ENCODE peak calls at places on chromosomes 11 and 22, in six cellular contexts. K is AG10803, R is ovary, W is BJ, J is spleen, C is psoas muscle. N is an unnamed sample.

GRCh38 chr11:11263238-11264030 is 89.6 kb downstream of the CSNK2A3 start:
- DNase-seq in W (no peak), K (no peak), R (no peak), J (no peak), C (no peak), N (peak)

GRCh38 chr11:44192015-44192380 is 96.5 kb downstream of the EXT2 start:
- DNase-seq in R (no peak), W (no peak), J (no peak), K (no peak), C (no peak), N (no peak)

GRCh38 chr11:131423715-131424114 is 53.3 kb downstream of the NTM start:
- DNase-seq in K (peak), W (no peak), J (no peak), R (no peak), C (no peak), N (no peak)

GRCh38 chr11:67278939-67279588 is 10.0 kb upstream of the ANKRD13D start:
- DNase-seq in W (no peak), K (no peak), R (no peak), C (peak), J (peak), N (no peak)

GRCh38 chr11:60872124-60872951 is 5.0 kb downstream of the ZP1 start:
- DNase-seq in W (no peak), K (peak), R (peak), J (peak), C (peak), N (peak)

GRCh38 chr11:70420008-70420464 is 21.7 kb downstream of the CTTN start:
- DNase-seq in K (no peak), W (no peak), C (no peak), J (no peak), R (peak), N (no peak)

GRCh38 chr22:29205598-29206371 is at the start of gene EMID1:
- DNase-seq in K (no peak), C (peak), J (peak), R (peak), W (no peak), N (no peak)

GRCh38 chr11:72579816-72580647 is 94.2 kb downstream of the PDE2A start:
- DNase-seq in J (no peak), W (no peak), R (no peak), K (no peak), C (no peak), N (no peak)

GRCh38 chr11:65438257-65439151 is 15.9 kb downstream of the NEAT1 start:
- DNase-seq in R (no peak), K (peak), J (no peak), C (no peak), W (no peak), N (no peak)

GRCh38 chr22:31923166-31923565 is 21.2 kb upstream of the YWHAH start:
- DNase-seq in W (no peak), J (no peak), R (no peak), K (no peak), C (peak), N (no peak)

GRCh38 chr11:102614485-102614884 is 10.6 kb downstream of the MMP20 start:
- DNase-seq in C (no peak), W (no peak), J (no peak), K (no peak), R (no peak), N (no peak)

GRCh38 chr22:36467042-36467810 is 14.2 kb downstream of the TXN2 start:
- DNase-seq in R (no peak), J (no peak), W (no peak), C (peak), K (peak), N (no peak)

GRCh38 chr22:42757475-42757874 is 36.8 kb upstream of the A4GALT start:
- DNase-seq in J (no peak), C (no peak), W (no peak), R (no peak), K (no peak), N (no peak)

GRCh38 chr11:45436118-45436517 is 150.0 kb upstream of the SYT13 start:
- DNase-seq in K (no peak), J (no peak), C (no peak), W (no peak), R (no peak), N (no peak)

GRCh38 chr11:126214446-126215240 is 3.1 kb downstream of the FAM118B start:
- DNase-seq in R (no peak), K (no peak), C (no peak), W (no peak), J (no peak), N (no peak)

GRCh38 chr11:133047036-133047800 is 485.1 kb downstream of the OPCML start:
- DNase-seq in C (no peak), K (peak), R (no peak), W (no peak), J (no peak), N (no peak)

GRCh38 chr11:10646005-10646404 is 47.5 kb downstream of the IRAG1 start:
- DNase-seq in W (no peak), K (no peak), J (no peak), R (no peak), C (no peak), N (no peak)

GRCh38 chr11:108609681-108610080 is 16.1 kb upstream of the EXPH5 start:
- DNase-seq in W (no peak), R (no peak), K (peak), J (no peak), C (no peak), N (no peak)

GRCh38 chr11:83156996-83157754 is at the start of gene PCF11:
- DNase-seq in R (no peak), W (no peak), C (no peak), J (no peak), K (no peak), N (no peak)

GRCh38 chr11:13169709-13170108 is 107.9 kb upstream of the BMAL1 start:
- DNase-seq in W (peak), J (no peak), C (no peak), R (no peak), K (peak), N (peak)

GRCh38 chr11:848380-848931 is 5.8 kb downstream of the TSPAN4 start:
- DNase-seq in J (peak), C (no peak), R (peak), K (no peak), W (no peak), N (no peak)
- H3K4me3 ChIP-seq in J (peak), C (no peak), R (no peak), K (no peak), W (no peak), N (no peak)

GRCh38 chr22:22902247-22902962 is 14.8 kb downstream of the IGLL5 start:
- DNase-seq in R (no peak), W (no peak), K (no peak), C (no peak), J (peak), N (no peak)
- TF ChIP-seq CTCF in R (no peak), W (no peak), K (no peak), C (no peak), J (no peak), N (no peak)

DNA sequence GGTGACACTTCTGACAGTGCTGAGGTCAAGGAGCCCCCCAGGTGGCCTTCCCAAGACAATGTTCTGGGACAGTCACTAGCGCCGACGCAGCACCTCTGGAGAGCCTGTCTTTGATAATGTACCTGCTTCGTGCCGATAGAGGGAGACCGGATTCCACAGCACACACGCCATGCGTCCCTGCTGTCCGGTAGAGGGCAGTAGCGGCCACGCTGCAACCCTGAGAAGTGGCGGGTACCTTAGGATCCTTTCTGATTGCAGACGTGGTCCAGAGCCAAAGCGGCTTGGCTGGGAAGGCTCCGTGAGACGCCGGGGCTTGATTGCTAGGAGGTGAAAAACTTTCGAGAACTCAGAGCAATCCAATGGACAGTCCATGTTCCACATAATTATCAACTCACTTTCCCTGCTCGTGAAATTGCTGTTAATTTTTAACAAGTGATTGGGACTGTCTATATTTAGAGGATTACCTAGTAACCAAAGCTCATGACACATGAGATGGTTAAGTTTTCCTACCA is 11.4 kb upstream of the BARX2 start:
- DNase-seq in J (peak), C (peak), R (peak), K (peak), W (peak), N (peak)
- H3K4me3 ChIP-seq in J (no peak), C (peak), R (no peak), K (no peak), W (no peak), N (no peak)

GRCh38 chr11:36155770-36156485 is 133.3 kb downstream of the COMMD9 start:
- DNase-seq in W (no peak), R (no peak), C (no peak), K (peak), J (no peak), N (no peak)
- TF ChIP-seq CTCF in W (no peak), R (no peak), C (no peak), K (peak), J (no peak), N (no peak)

DNA sequence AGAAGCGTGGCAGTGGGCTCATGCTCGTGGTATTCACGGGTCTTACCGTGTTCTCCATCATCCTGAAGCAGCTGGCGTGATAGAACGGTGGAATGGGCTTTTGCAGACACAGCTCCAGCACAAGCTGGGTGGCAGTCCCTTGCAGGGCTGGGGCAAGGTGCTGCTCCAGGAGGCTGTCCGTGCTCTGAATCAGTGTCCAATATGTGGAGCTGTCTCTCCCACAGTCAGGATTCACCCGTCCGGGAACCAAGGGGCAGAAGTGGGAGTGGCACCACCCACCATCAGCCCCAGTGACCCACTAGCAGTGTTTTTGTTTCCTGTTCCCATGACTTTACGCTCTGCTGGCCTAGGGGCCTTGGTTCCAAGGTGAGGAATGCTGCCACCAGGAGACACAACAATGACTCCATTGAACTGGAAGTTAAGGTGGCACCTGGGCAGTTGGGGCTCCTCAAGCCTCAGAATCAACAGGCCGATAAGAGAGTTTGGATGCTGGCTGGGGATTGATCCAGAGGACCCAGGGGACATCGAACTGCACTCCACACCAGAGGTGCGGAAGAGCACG is 16.9 kb upstream of the CD81 start:
- DNase-seq in K (no peak), R (no peak), W (no peak), J (no peak), C (no peak), N (no peak)
- H3K4me3 ChIP-seq in K (no peak), R (no peak), W (no peak), J (no peak), C (no peak), N (no peak)

N was measured in HFF-Myc.